ENCODE peak calls at places on chromosomes 7 and 10, in nine cellular contexts. One of them, this sample, is unnamed.

GRCh38 chr7:12475362-12476063 is 71.8 kb upstream of the VWDE start:
- DNase-seq in mucosa of descending colon: no peak
- DNase-seq in GM12892: no peak
- DNase-seq in adipocyte: peak
- DNase-seq in GF-D8: no peak
- DNase-seq in stimulated activated naive CD4-positive, alpha-beta T cell: no peak
- DNase-seq in GM12878: no peak
- DNase-seq in NCI-H1092 treated with DMSO at 0.1 percent for 48 hours: no peak
- DNase-seq in HS-27A: peak
- DNase-seq in this sample: peak

GRCh38 chr7:19407270-19407669 is 262.0 kb upstream of the FERD3L start:
- DNase-seq in mucosa of descending colon: no peak
- DNase-seq in GM12892: no peak
- DNase-seq in adipocyte: no peak
- DNase-seq in GF-D8: no peak
- DNase-seq in stimulated activated naive CD4-positive, alpha-beta T cell: no peak
- DNase-seq in GM12878: no peak
- DNase-seq in NCI-H1092 treated with DMSO at 0.1 percent for 48 hours: no peak
- DNase-seq in HS-27A: no peak
- DNase-seq in this sample: no peak

GRCh38 chr7:41567350-41568114 is 135.4 kb downstream of the INHBA start:
- DNase-seq in mucosa of descending colon: no peak
- DNase-seq in GM12892: no peak
- DNase-seq in adipocyte: peak
- DNase-seq in GF-D8: no peak
- DNase-seq in stimulated activated naive CD4-positive, alpha-beta T cell: no peak
- DNase-seq in GM12878: no peak
- DNase-seq in NCI-H1092 treated with DMSO at 0.1 percent for 48 hours: no peak
- DNase-seq in HS-27A: no peak
- DNase-seq in this sample: peak

GRCh38 chr7:82729172-82730030 is 285.8 kb upstream of the CACNA2D1 start:
- DNase-seq in mucosa of descending colon: no peak
- DNase-seq in GM12892: no peak
- DNase-seq in adipocyte: peak
- DNase-seq in GF-D8: no peak
- DNase-seq in stimulated activated naive CD4-positive, alpha-beta T cell: peak
- DNase-seq in GM12878: no peak
- DNase-seq in NCI-H1092 treated with DMSO at 0.1 percent for 48 hours: peak
- DNase-seq in HS-27A: no peak
- DNase-seq in this sample: no peak

GRCh38 chr10:132304756-132305509 is 2.8 kb downstream of the STK32C start:
- DNase-seq in mucosa of descending colon: peak
- DNase-seq in GM12892: no peak
- DNase-seq in adipocyte: no peak
- DNase-seq in GF-D8: no peak
- DNase-seq in stimulated activated naive CD4-positive, alpha-beta T cell: no peak
- DNase-seq in GM12878: no peak
- DNase-seq in NCI-H1092 treated with DMSO at 0.1 percent for 48 hours: no peak
- DNase-seq in HS-27A: no peak
- DNase-seq in this sample: no peak

GRCh38 chr7:44534501-44534900 is 6.6 kb downstream of the NPC1L1 start:
- DNase-seq in mucosa of descending colon: no peak
- DNase-seq in GM12892: peak
- DNase-seq in adipocyte: peak
- DNase-seq in GF-D8: no peak
- DNase-seq in stimulated activated naive CD4-positive, alpha-beta T cell: peak
- DNase-seq in GM12878: no peak
- DNase-seq in NCI-H1092 treated with DMSO at 0.1 percent for 48 hours: peak
- DNase-seq in HS-27A: no peak
- DNase-seq in this sample: no peak

GRCh38 chr10:126468876-126469643 is 80.8 kb upstream of the ADAM12 start:
- DNase-seq in mucosa of descending colon: no peak
- DNase-seq in GM12892: no peak
- DNase-seq in adipocyte: no peak
- DNase-seq in GF-D8: no peak
- DNase-seq in stimulated activated naive CD4-positive, alpha-beta T cell: no peak
- DNase-seq in GM12878: no peak
- DNase-seq in NCI-H1092 treated with DMSO at 0.1 percent for 48 hours: no peak
- DNase-seq in HS-27A: no peak
- DNase-seq in this sample: no peak

GRCh38 chr10:129031233-129032150 is 435.5 kb upstream of the MGMT start:
- DNase-seq in mucosa of descending colon: peak
- DNase-seq in GM12892: peak
- DNase-seq in adipocyte: peak
- DNase-seq in GF-D8: peak
- DNase-seq in stimulated activated naive CD4-positive, alpha-beta T cell: peak
- DNase-seq in GM12878: no peak
- DNase-seq in NCI-H1092 treated with DMSO at 0.1 percent for 48 hours: peak
- DNase-seq in HS-27A: no peak
- DNase-seq in this sample: no peak

GRCh38 chr10:101062231-101063161 is 707 bp downstream of the KAZALD1 start:
- DNase-seq in mucosa of descending colon: peak
- DNase-seq in GM12892: peak
- DNase-seq in adipocyte: peak
- DNase-seq in GF-D8: peak
- DNase-seq in stimulated activated naive CD4-positive, alpha-beta T cell: peak
- DNase-seq in GM12878: no peak
- DNase-seq in NCI-H1092 treated with DMSO at 0.1 percent for 48 hours: peak
- DNase-seq in HS-27A: no peak
- DNase-seq in this sample: no peak

GRCh38 chr7:154698726-154699291 is 304.1 kb downstream of the PAXIP1 start:
- DNase-seq in mucosa of descending colon: no peak
- DNase-seq in GM12892: no peak
- DNase-seq in adipocyte: no peak
- DNase-seq in GF-D8: no peak
- DNase-seq in stimulated activated naive CD4-positive, alpha-beta T cell: no peak
- DNase-seq in GM12878: no peak
- DNase-seq in NCI-H1092 treated with DMSO at 0.1 percent for 48 hours: no peak
- DNase-seq in HS-27A: no peak
- DNase-seq in this sample: no peak

GRCh38 chr7:45089314-45089891 is 634 bp upstream of the NACAD start:
- DNase-seq in mucosa of descending colon: peak
- DNase-seq in GM12892: no peak
- DNase-seq in adipocyte: peak
- DNase-seq in GF-D8: no peak
- DNase-seq in stimulated activated naive CD4-positive, alpha-beta T cell: peak
- DNase-seq in GM12878: no peak
- DNase-seq in NCI-H1092 treated with DMSO at 0.1 percent for 48 hours: peak
- DNase-seq in HS-27A: no peak
- DNase-seq in this sample: no peak

GRCh38 chr7:134343136-134343535 is 26.4 kb upstream of the SLC35B4 start:
- DNase-seq in mucosa of descending colon: no peak
- DNase-seq in GM12892: no peak
- DNase-seq in adipocyte: no peak
- DNase-seq in GF-D8: no peak
- DNase-seq in stimulated activated naive CD4-positive, alpha-beta T cell: no peak
- DNase-seq in GM12878: no peak
- DNase-seq in NCI-H1092 treated with DMSO at 0.1 percent for 48 hours: no peak
- DNase-seq in HS-27A: no peak
- DNase-seq in this sample: no peak

GRCh38 chr7:24898691-24899090 is 81.3 kb downstream of the OSBPL3 start:
- DNase-seq in mucosa of descending colon: no peak
- DNase-seq in GM12892: no peak
- DNase-seq in adipocyte: no peak
- DNase-seq in GF-D8: no peak
- DNase-seq in stimulated activated naive CD4-positive, alpha-beta T cell: no peak
- DNase-seq in GM12878: no peak
- DNase-seq in NCI-H1092 treated with DMSO at 0.1 percent for 48 hours: no peak
- DNase-seq in HS-27A: no peak
- DNase-seq in this sample: no peak

GRCh38 chr7:159141159-159141558 is 3.5 kb downstream of the VIPR2 start:
- DNase-seq in mucosa of descending colon: no peak
- DNase-seq in GM12892: no peak
- DNase-seq in adipocyte: no peak
- DNase-seq in GF-D8: no peak
- DNase-seq in stimulated activated naive CD4-positive, alpha-beta T cell: no peak
- DNase-seq in GM12878: no peak
- DNase-seq in NCI-H1092 treated with DMSO at 0.1 percent for 48 hours: no peak
- DNase-seq in HS-27A: no peak
- DNase-seq in this sample: no peak

GRCh38 chr10:13366891-13367290 is 18.8 kb upstream of the SEPHS1 start:
- DNase-seq in mucosa of descending colon: no peak
- DNase-seq in GM12892: no peak
- DNase-seq in adipocyte: no peak
- DNase-seq in GF-D8: no peak
- DNase-seq in stimulated activated naive CD4-positive, alpha-beta T cell: no peak
- DNase-seq in GM12878: no peak
- DNase-seq in NCI-H1092 treated with DMSO at 0.1 percent for 48 hours: no peak
- DNase-seq in HS-27A: no peak
- DNase-seq in this sample: no peak

GRCh38 chr10:33008499-33009243 is 50.6 kb upstream of the ITGB1 start:
- DNase-seq in mucosa of descending colon: no peak
- DNase-seq in GM12892: no peak
- DNase-seq in adipocyte: peak
- DNase-seq in GF-D8: peak
- DNase-seq in stimulated activated naive CD4-positive, alpha-beta T cell: peak
- DNase-seq in GM12878: peak
- DNase-seq in NCI-H1092 treated with DMSO at 0.1 percent for 48 hours: peak
- DNase-seq in HS-27A: no peak
- DNase-seq in this sample: peak

GRCh38 chr10:132660385-132660784 is 122.8 kb downstream of the INPP5A start:
- DNase-seq in mucosa of descending colon: no peak
- DNase-seq in GM12892: no peak
- DNase-seq in adipocyte: no peak
- DNase-seq in GF-D8: no peak
- DNase-seq in stimulated activated naive CD4-positive, alpha-beta T cell: no peak
- DNase-seq in GM12878: no peak
- DNase-seq in NCI-H1092 treated with DMSO at 0.1 percent for 48 hours: no peak
- DNase-seq in HS-27A: no peak
- DNase-seq in this sample: no peak

GRCh38 chr10:122911889-122912484 is 1.6 kb downstream of the FAM24A start:
- DNase-seq in mucosa of descending colon: peak
- DNase-seq in GM12892: peak
- DNase-seq in adipocyte: peak
- DNase-seq in GF-D8: no peak
- DNase-seq in stimulated activated naive CD4-positive, alpha-beta T cell: peak
- DNase-seq in GM12878: no peak
- DNase-seq in NCI-H1092 treated with DMSO at 0.1 percent for 48 hours: no peak
- DNase-seq in HS-27A: peak
- DNase-seq in this sample: no peak

GRCh38 chr7:148883233-148884048 is 650 bp downstream of the EZH2 start:
- DNase-seq in mucosa of descending colon: peak
- DNase-seq in GM12892: peak
- DNase-seq in adipocyte: peak
- DNase-seq in GF-D8: no peak
- DNase-seq in stimulated activated naive CD4-positive, alpha-beta T cell: peak
- DNase-seq in GM12878: no peak
- DNase-seq in NCI-H1092 treated with DMSO at 0.1 percent for 48 hours: peak
- DNase-seq in HS-27A: no peak
- DNase-seq in this sample: no peak

GRCh38 chr10:13528875-13529713 is at the start of gene BEND7:
- DNase-seq in mucosa of descending colon: peak
- DNase-seq in GM12892: peak
- DNase-seq in adipocyte: peak
- DNase-seq in GF-D8: no peak
- DNase-seq in stimulated activated naive CD4-positive, alpha-beta T cell: no peak
- DNase-seq in GM12878: no peak
- DNase-seq in NCI-H1092 treated with DMSO at 0.1 percent for 48 hours: no peak
- DNase-seq in HS-27A: no peak
- DNase-seq in this sample: no peak

GRCh38 chr7:3215624-3216585 is 85.1 kb upstream of the SDK1 start:
- DNase-seq in mucosa of descending colon: no peak
- DNase-seq in GM12892: no peak
- DNase-seq in adipocyte: no peak
- DNase-seq in GF-D8: no peak
- DNase-seq in stimulated activated naive CD4-positive, alpha-beta T cell: no peak
- DNase-seq in GM12878: no peak
- DNase-seq in NCI-H1092 treated with DMSO at 0.1 percent for 48 hours: no peak
- DNase-seq in HS-27A: no peak
- DNase-seq in this sample: no peak

GRCh38 chr10:43055991-43056567 is 20.8 kb upstream of the RET start:
- DNase-seq in mucosa of descending colon: no peak
- DNase-seq in GM12892: no peak
- DNase-seq in adipocyte: no peak
- DNase-seq in GF-D8: no peak
- DNase-seq in stimulated activated naive CD4-positive, alpha-beta T cell: no peak
- DNase-seq in GM12878: no peak
- DNase-seq in NCI-H1092 treated with DMSO at 0.1 percent for 48 hours: peak
- DNase-seq in HS-27A: no peak
- DNase-seq in this sample: no peak

GRCh38 chr10:18743926-18744325 is 84.7 kb downstream of the ARL5B start:
- DNase-seq in mucosa of descending colon: no peak
- DNase-seq in GM12892: no peak
- DNase-seq in adipocyte: no peak
- DNase-seq in GF-D8: no peak
- DNase-seq in stimulated activated naive CD4-positive, alpha-beta T cell: no peak
- DNase-seq in GM12878: no peak
- DNase-seq in NCI-H1092 treated with DMSO at 0.1 percent for 48 hours: no peak
- DNase-seq in HS-27A: no peak
- DNase-seq in this sample: no peak

GRCh38 chr7:140506788-140507464 is 27.6 kb upstream of the MKRN1 start:
- DNase-seq in mucosa of descending colon: no peak
- DNase-seq in GM12892: no peak
- DNase-seq in adipocyte: peak
- DNase-seq in GF-D8: no peak
- DNase-seq in stimulated activated naive CD4-positive, alpha-beta T cell: no peak
- DNase-seq in GM12878: no peak
- DNase-seq in NCI-H1092 treated with DMSO at 0.1 percent for 48 hours: peak
- DNase-seq in HS-27A: no peak
- DNase-seq in this sample: no peak

GRCh38 chr10:113473851-113474250 is 79.0 kb upstream of the HABP2 start:
- DNase-seq in mucosa of descending colon: no peak
- DNase-seq in GM12892: no peak
- DNase-seq in adipocyte: peak
- DNase-seq in GF-D8: no peak
- DNase-seq in stimulated activated naive CD4-positive, alpha-beta T cell: no peak
- DNase-seq in GM12878: no peak
- DNase-seq in NCI-H1092 treated with DMSO at 0.1 percent for 48 hours: no peak
- DNase-seq in HS-27A: no peak
- DNase-seq in this sample: no peak

GRCh38 chr10:127996586-127996985 is 89.7 kb downstream of the PTPRE start:
- DNase-seq in mucosa of descending colon: no peak
- DNase-seq in GM12892: no peak
- DNase-seq in adipocyte: no peak
- DNase-seq in GF-D8: no peak
- DNase-seq in stimulated activated naive CD4-positive, alpha-beta T cell: no peak
- DNase-seq in GM12878: no peak
- DNase-seq in NCI-H1092 treated with DMSO at 0.1 percent for 48 hours: no peak
- DNase-seq in HS-27A: no peak
- DNase-seq in this sample: no peak

GRCh38 chr7:96311967-96312366 is 9.9 kb downstream of the SLC25A13 start:
- DNase-seq in mucosa of descending colon: no peak
- DNase-seq in GM12892: no peak
- DNase-seq in adipocyte: peak
- DNase-seq in GF-D8: peak
- DNase-seq in stimulated activated naive CD4-positive, alpha-beta T cell: no peak
- DNase-seq in GM12878: no peak
- DNase-seq in NCI-H1092 treated with DMSO at 0.1 percent for 48 hours: no peak
- DNase-seq in HS-27A: no peak
- DNase-seq in this sample: no peak

GRCh38 chr10:127449491-127449890 is 99.6 kb upstream of the NPS start:
- DNase-seq in mucosa of descending colon: no peak
- DNase-seq in GM12892: no peak
- DNase-seq in adipocyte: no peak
- DNase-seq in GF-D8: no peak
- DNase-seq in stimulated activated naive CD4-positive, alpha-beta T cell: no peak
- DNase-seq in GM12878: no peak
- DNase-seq in NCI-H1092 treated with DMSO at 0.1 percent for 48 hours: peak
- DNase-seq in HS-27A: no peak
- DNase-seq in this sample: no peak

GRCh38 chr10:8400151-8400550 is 345.7 kb downstream of the GATA3 start:
- DNase-seq in mucosa of descending colon: no peak
- DNase-seq in GM12892: no peak
- DNase-seq in adipocyte: no peak
- DNase-seq in GF-D8: no peak
- DNase-seq in stimulated activated naive CD4-positive, alpha-beta T cell: no peak
- DNase-seq in GM12878: no peak
- DNase-seq in NCI-H1092 treated with DMSO at 0.1 percent for 48 hours: no peak
- DNase-seq in HS-27A: no peak
- DNase-seq in this sample: no peak

GRCh38 chr10:97861924-97862323 is 12.3 kb downstream of the GOLGA7B start:
- DNase-seq in mucosa of descending colon: no peak
- DNase-seq in GM12892: no peak
- DNase-seq in adipocyte: no peak
- DNase-seq in GF-D8: no peak
- DNase-seq in stimulated activated naive CD4-positive, alpha-beta T cell: no peak
- DNase-seq in GM12878: no peak
- DNase-seq in NCI-H1092 treated with DMSO at 0.1 percent for 48 hours: no peak
- DNase-seq in HS-27A: no peak
- DNase-seq in this sample: no peak

GRCh38 chr7:142711722-142712616 is 37.3 kb upstream of the PRSS1 start:
- DNase-seq in mucosa of descending colon: no peak
- DNase-seq in GM12892: no peak
- DNase-seq in adipocyte: peak
- DNase-seq in GF-D8: peak
- DNase-seq in stimulated activated naive CD4-positive, alpha-beta T cell: peak
- DNase-seq in GM12878: no peak
- DNase-seq in NCI-H1092 treated with DMSO at 0.1 percent for 48 hours: no peak
- DNase-seq in HS-27A: no peak
- DNase-seq in this sample: peak

This sample was measured in HS-5.